ENCODE peak calls at places on chromosome 21, in seven cellular contexts. A is AG04449; S is fibroblast of the conjunctiva; W is fibroblast of lung; X is stimulated activated naive CD4-positive, alpha-beta T cell; F is globus pallidus; M is stomach. H is an unnamed sample.

GRCh38 chr21:28152729-28153128 is 839.9 kb downstream of the LTN1 start:
- DNase-seq in F (no peak), X (no peak), M (no peak), A (no peak), W (peak; percentile 17), S (no peak), H (no peak)

GRCh38 chr21:40556442-40556968 is 290.5 kb downstream of the DSCAM start:
- DNase-seq in M (no peak), A (no peak), S (no peak), W (no peak), F (no peak), X (no peak), H (no peak)

GRCh38 chr21:41751621-41752020 is 15.2 kb downstream of the RIPK4 start:
- DNase-seq in M (peak; percentile 79), A (no peak), X (no peak), W (no peak), F (no peak), S (no peak), H (peak; percentile 86)

GRCh38 chr21:14581902-14582457 is 35.9 kb upstream of the SAMSN1 start:
- DNase-seq in W (no peak), M (no peak), X (no peak), F (no peak), A (no peak), S (no peak), H (no peak)

GRCh38 chr21:25639922-25640670 is 1.0 kb downstream of the JAM2 start:
- DNase-seq in S (no peak), F (peak; percentile 57), W (no peak), A (no peak), X (no peak), M (no peak), H (no peak)

GRCh38 chr21:37603129-37603528 is 236.6 kb downstream of the DYRK1A start:
- DNase-seq in X (no peak), M (no peak), A (no peak), S (no peak), W (no peak), F (no peak), H (no peak)

GRCh38 chr21:38643404-38644023 is 145.2 kb upstream of the ERG start:
- DNase-seq in A (no peak), W (no peak), F (no peak), X (no peak), M (no peak), S (no peak), H (no peak)

GRCh38 chr21:44549525-44550211 is 1.6 kb downstream of the KRTAP10-2 start:
- DNase-seq in W (no peak), S (no peak), M (no peak), X (no peak), A (no peak), F (no peak), H (no peak)

GRCh38 chr21:38810034-38810825 is 4.5 kb downstream of the ETS2 start:
- DNase-seq in A (no peak), S (no peak), F (no peak), M (no peak), X (no peak), W (no peak), H (no peak)

GRCh38 chr21:31786164-31786920 is 54.4 kb upstream of the SCAF4 start:
- DNase-seq in S (no peak), M (no peak), A (no peak), W (no peak), F (no peak), X (no peak), H (no peak)

GRCh38 chr21:44375686-44376320 is 22.4 kb downstream of the TRPM2 start:
- DNase-seq in F (no peak), A (no peak), M (no peak), W (no peak), S (no peak), X (no peak), H (peak; percentile 32)

GRCh38 chr21:18249542-18250152 is 5.0 kb downstream of the CHODL start:
- DNase-seq in F (no peak), W (no peak), S (no peak), X (no peak), A (no peak), M (no peak), H (no peak)

GRCh38 chr21:39696620-39697019 is 48.4 kb upstream of the IGSF5 start:
- DNase-seq in F (no peak), S (no peak), X (no peak), W (peak; percentile 1), M (no peak), A (no peak), H (no peak)

GRCh38 chr21:33640697-33641338 is 723 bp downstream of the CRYZL1 start:
- DNase-seq in W (peak; percentile 28), X (no peak), A (no peak), M (no peak), S (no peak), F (no peak), H (no peak)

GRCh38 chr21:37062592-37062933 is 10.3 kb downstream of the PIGP start:
- DNase-seq in S (no peak), X (no peak), F (no peak), W (no peak), A (no peak), M (no peak), H (no peak)

GRCh38 chr21:36706951-36707762 is 8.2 kb downstream of the SIM2 start:
- DNase-seq in S (no peak), F (no peak), X (no peak), W (peak; percentile 34), A (no peak), M (no peak), H (peak; percentile 43)

GRCh38 chr21:46040707-46041106 is 57.2 kb upstream of the COL6A2 start:
- DNase-seq in W (no peak), X (no peak), F (no peak), S (no peak), A (no peak), M (no peak), H (no peak)

GRCh38 chr21:45357436-45358260 is 47.3 kb upstream of the COL18A1 start:
- DNase-seq in M (peak; percentile 60), F (no peak), W (peak; percentile 62), A (no peak), S (no peak), X (no peak), H (no peak)

GRCh38 chr21:39047046-39047445 is 136.2 kb downstream of the PSMG1 start:
- DNase-seq in A (no peak), X (no peak), S (no peak), F (no peak), M (no peak), W (no peak), H (no peak)

GRCh38 chr21:16345757-16346156 is 616.0 kb downstream of the USP25 start:
- DNase-seq in X (no peak), S (no peak), A (no peak), W (no peak), M (no peak), F (no peak), H (no peak)

GRCh38 chr21:38761531-38761930 is 44.2 kb upstream of the ETS2 start:
- DNase-seq in F (no peak), S (no peak), X (no peak), M (no peak), A (no peak), W (no peak), H (no peak)

GRCh38 chr21:27550258-27550657 is 583.4 kb upstream of the ADAMTS5 start:
- DNase-seq in A (no peak), M (no peak), X (no peak), S (no peak), W (peak; percentile 71), F (no peak), H (no peak)

GRCh38 chr21:46159841-46160562 is 4.6 kb upstream of the FTCD start:
- DNase-seq in S (no peak), M (peak; percentile 14), A (no peak), F (no peak), X (no peak), W (no peak), H (no peak)

GRCh38 chr21:26041441-26042180 is 129.0 kb downstream of the APP start:
- DNase-seq in X (no peak), F (no peak), M (no peak), A (no peak), W (peak; percentile 58), S (peak; percentile 74), H (no peak)

GRCh38 chr21:33641339-33642026 is at the start of gene CRYZL1:
- DNase-seq in S (peak; percentile 99), A (peak; percentile 97), F (peak; percentile 100), M (peak; percentile 100), W (peak; percentile 100), X (peak; percentile 100), H (peak; percentile 100)

GRCh38 chr21:37683396-37684114 is 232.7 kb downstream of the KCNJ6 start:
- DNase-seq in W (no peak), X (no peak), F (no peak), S (no peak), M (no peak), A (no peak), H (no peak)

GRCh38 chr21:43819511-43820405 is 30.4 kb downstream of the RRP1 start:
- DNase-seq in M (no peak), A (no peak), X (no peak), W (no peak), F (no peak), S (no peak), H (no peak)

GRCh38 chr21:43866233-43866632 is 1.2 kb downstream of the AGPAT3 start:
- DNase-seq in S (peak; percentile 49), F (peak; percentile 55), A (peak; percentile 7), M (no peak), W (peak; percentile 60), X (peak; percentile 18), H (no peak)

GRCh38 chr21:35465750-35466149 is 416.6 kb upstream of the RUNX1 start:
- DNase-seq in S (no peak), W (no peak), F (no peak), X (no peak), M (no peak), A (no peak), H (no peak)

GRCh38 chr21:17051054-17051453 is 461.8 kb upstream of the CXADR start:
- DNase-seq in M (no peak), W (no peak), S (no peak), A (no peak), X (no peak), F (no peak), H (no peak)

GRCh38 chr21:14275806-14276205 is 59.8 kb downstream of the RBM11 start:
- DNase-seq in A (no peak), M (no peak), X (no peak), F (no peak), W (no peak), S (no peak), H (no peak)

GRCh38 chr21:35102488-35103407 is 53.6 kb upstream of the RUNX1 start:
- DNase-seq in A (no peak), X (peak; percentile 57), M (peak; percentile 27), S (no peak), W (peak; percentile 34), F (peak; percentile 55), H (no peak)

GRCh38 chr21:36820176-36821031 is 121.5 kb downstream of the SIM2 start:
- DNase-seq in M (no peak), F (no peak), A (no peak), W (no peak), S (no peak), X (no peak), H (no peak)

GRCh38 chr21:44054710-44055109 is 42.6 kb downstream of the TRAPPC10 start:
- DNase-seq in M (no peak), X (no peak), A (peak; percentile 16), S (no peak), F (no peak), W (peak; percentile 18), H (no peak)

GRCh38 chr21:43903451-43904091 is 38.5 kb downstream of the AGPAT3 start:
- DNase-seq in F (no peak), W (peak; percentile 53), M (peak; percentile 76), S (no peak), A (no peak), X (no peak), H (no peak)